ENCODE peak calls at places on chromosomes 1 and 21, in six cellular contexts. One of them, this sample, is unnamed. For H3K4me1 and H3K27me3, the result is how much of the 10 kb centered on the place peaks cover.

GRCh38 chr1:9317591-9318331 is 25.1 kb downstream of the SPSB1 start:
- DNase-seq in HepG2: no peak
- DNase-seq in lower lobe of right lung: no peak
- DNase-seq in RWPE2: no peak
- DNase-seq in transverse colon: peak
- DNase-seq in GM12878: no peak
- DNase-seq in this sample: no peak

GRCh38 chr1:58848818-58849411 is 65.1 kb upstream of the JUN start:
- DNase-seq in HepG2: peak
- DNase-seq in lower lobe of right lung: no peak
- DNase-seq in RWPE2: peak
- DNase-seq in transverse colon: peak
- DNase-seq in GM12878: no peak
- DNase-seq in this sample: peak

GRCh38 chr1:224157316-224157715 is 25.7 kb upstream of the DEGS1 start:
- DNase-seq in HepG2: no peak
- DNase-seq in lower lobe of right lung: no peak
- DNase-seq in RWPE2: no peak
- DNase-seq in transverse colon: no peak
- DNase-seq in GM12878: no peak
- DNase-seq in this sample: no peak

GRCh38 chr1:246798107-246798506 is 73.9 kb downstream of the SCCPDH start:
- DNase-seq in HepG2: no peak
- DNase-seq in lower lobe of right lung: no peak
- DNase-seq in RWPE2: no peak
- DNase-seq in transverse colon: no peak
- DNase-seq in GM12878: no peak
- DNase-seq in this sample: no peak

GRCh38 chr21:21114456-21114855 is 116.2 kb downstream of the NCAM2 start:
- DNase-seq in HepG2: no peak
- DNase-seq in lower lobe of right lung: no peak
- DNase-seq in RWPE2: no peak
- DNase-seq in transverse colon: no peak
- DNase-seq in GM12878: no peak
- DNase-seq in this sample: no peak

GRCh38 chr1:21495225-21495820 is 13.9 kb upstream of the ALPL start:
- DNase-seq in HepG2: no peak
- DNase-seq in lower lobe of right lung: no peak
- DNase-seq in RWPE2: peak
- DNase-seq in transverse colon: no peak
- DNase-seq in GM12878: no peak
- DNase-seq in this sample: no peak

GRCh38 chr1:231324660-231325059 is 13.0 kb downstream of the EXOC8 start:
- DNase-seq in HepG2: no peak
- DNase-seq in lower lobe of right lung: no peak
- DNase-seq in RWPE2: no peak
- DNase-seq in transverse colon: no peak
- DNase-seq in GM12878: no peak
- DNase-seq in this sample: no peak

GRCh38 chr1:30750751-30751291 is 6.8 kb downstream of the LAPTM5 start:
- DNase-seq in HepG2: no peak
- DNase-seq in lower lobe of right lung: no peak
- DNase-seq in RWPE2: no peak
- DNase-seq in transverse colon: no peak
- DNase-seq in GM12878: no peak
- DNase-seq in this sample: no peak

GRCh38 chr1:152035406-152036315 is 1.1 kb downstream of the S100A11 start:
- DNase-seq in HepG2: no peak
- DNase-seq in lower lobe of right lung: no peak
- DNase-seq in RWPE2: no peak
- DNase-seq in transverse colon: peak
- DNase-seq in GM12878: no peak
- DNase-seq in this sample: no peak

GRCh38 chr1:154934358-154934948 is 2.1 kb downstream of the PMVK start:
- DNase-seq in HepG2: no peak
- DNase-seq in lower lobe of right lung: no peak
- DNase-seq in RWPE2: no peak
- DNase-seq in transverse colon: no peak
- DNase-seq in GM12878: no peak
- DNase-seq in this sample: no peak

GRCh38 chr1:87972818-87973217 is 644.1 kb downstream of the LMO4 start:
- DNase-seq in HepG2: no peak
- DNase-seq in lower lobe of right lung: no peak
- DNase-seq in RWPE2: no peak
- DNase-seq in transverse colon: no peak
- DNase-seq in GM12878: no peak
- DNase-seq in this sample: no peak

GRCh38 chr1:18342744-18343143 is 138.0 kb upstream of the KLHDC7A start:
- DNase-seq in HepG2: no peak
- DNase-seq in lower lobe of right lung: no peak
- DNase-seq in RWPE2: no peak
- DNase-seq in transverse colon: no peak
- DNase-seq in GM12878: no peak
- DNase-seq in this sample: no peak

GRCh38 chr1:75600781-75601180 is 10.1 kb downstream of the SLC44A5 start:
- DNase-seq in HepG2: no peak
- DNase-seq in lower lobe of right lung: no peak
- DNase-seq in RWPE2: no peak
- DNase-seq in transverse colon: no peak
- DNase-seq in GM12878: no peak
- DNase-seq in this sample: no peak

GRCh38 chr1:94100785-94101612 is 19.9 kb downstream of the ABCA4 start:
- DNase-seq in HepG2: no peak
- DNase-seq in lower lobe of right lung: no peak
- DNase-seq in RWPE2: no peak
- DNase-seq in transverse colon: no peak
- DNase-seq in GM12878: no peak
- DNase-seq in this sample: no peak

GRCh38 chr1:107272321-107272720 is 131.5 kb downstream of the NTNG1 start:
- DNase-seq in HepG2: no peak
- DNase-seq in lower lobe of right lung: no peak
- DNase-seq in RWPE2: no peak
- DNase-seq in transverse colon: no peak
- DNase-seq in GM12878: no peak
- DNase-seq in this sample: no peak

GRCh38 chr21:35208117-35208516 is 159.0 kb upstream of the RUNX1 start:
- DNase-seq in HepG2: no peak
- DNase-seq in lower lobe of right lung: no peak
- DNase-seq in RWPE2: no peak
- DNase-seq in transverse colon: no peak
- DNase-seq in GM12878: no peak
- DNase-seq in this sample: no peak

GRCh38 chr1:173573596-173573995 is 29.3 kb downstream of the SLC9C2 start:
- DNase-seq in HepG2: no peak
- DNase-seq in lower lobe of right lung: no peak
- DNase-seq in RWPE2: no peak
- DNase-seq in transverse colon: no peak
- DNase-seq in GM12878: no peak
- DNase-seq in this sample: no peak

GRCh38 chr1:23217421-23218115 is at the start of gene HTR1D:
- DNase-seq in HepG2: no peak
- DNase-seq in lower lobe of right lung: no peak
- DNase-seq in RWPE2: no peak
- DNase-seq in transverse colon: peak
- DNase-seq in GM12878: no peak
- DNase-seq in this sample: no peak

GRCh38 chr1:7299329-7299799 is 471.7 kb upstream of the VAMP3 start:
- DNase-seq in HepG2: no peak
- DNase-seq in lower lobe of right lung: no peak
- DNase-seq in RWPE2: no peak
- DNase-seq in transverse colon: peak
- DNase-seq in GM12878: no peak
- DNase-seq in this sample: peak

GRCh38 chr1:204652556-204652955 is 33.0 kb downstream of the LRRN2 start:
- DNase-seq in HepG2: no peak
- DNase-seq in lower lobe of right lung: no peak
- DNase-seq in RWPE2: no peak
- DNase-seq in transverse colon: no peak
- DNase-seq in GM12878: no peak
- DNase-seq in this sample: peak

GRCh38 chr1:54413295-54413694 is 7.1 kb upstream of the SSBP3 start:
- DNase-seq in HepG2: peak
- DNase-seq in lower lobe of right lung: no peak
- DNase-seq in RWPE2: no peak
- DNase-seq in transverse colon: peak
- DNase-seq in GM12878: no peak
- DNase-seq in this sample: no peak

GRCh38 chr1:185342672-185343259 is 25.7 kb upstream of the IVNS1ABP start:
- DNase-seq in HepG2: peak
- DNase-seq in lower lobe of right lung: no peak
- DNase-seq in RWPE2: no peak
- DNase-seq in transverse colon: no peak
- DNase-seq in GM12878: no peak
- DNase-seq in this sample: no peak

GRCh38 chr1:185338719-185339622 is 21.9 kb upstream of the IVNS1ABP start:
- DNase-seq in HepG2: no peak
- DNase-seq in lower lobe of right lung: peak
- DNase-seq in RWPE2: no peak
- DNase-seq in transverse colon: peak
- DNase-seq in GM12878: peak
- DNase-seq in this sample: peak

GRCh38 chr1:185343306-185343705 is 26.3 kb upstream of the IVNS1ABP start:
- DNase-seq in HepG2: no peak
- DNase-seq in lower lobe of right lung: no peak
- DNase-seq in RWPE2: no peak
- DNase-seq in transverse colon: no peak
- DNase-seq in GM12878: no peak
- DNase-seq in this sample: no peak

GRCh38 chr1:185341196-185341781 is 24.2 kb upstream of the IVNS1ABP start:
- DNase-seq in HepG2: no peak
- DNase-seq in lower lobe of right lung: no peak
- DNase-seq in RWPE2: no peak
- DNase-seq in transverse colon: no peak
- DNase-seq in GM12878: no peak
- DNase-seq in this sample: no peak

GRCh38 chr1:185342017-185342416 is 25.0 kb upstream of the IVNS1ABP start:
- DNase-seq in HepG2: no peak
- DNase-seq in lower lobe of right lung: no peak
- DNase-seq in RWPE2: no peak
- DNase-seq in transverse colon: no peak
- DNase-seq in GM12878: no peak
- DNase-seq in this sample: no peak
- H3K4me1 ChIP-seq in HepG2: half or more
- H3K4me1 ChIP-seq in lower lobe of right lung: under half
- H3K4me1 ChIP-seq in RWPE2: under half
- H3K4me1 ChIP-seq in transverse colon: under half
- H3K4me1 ChIP-seq in GM12878: under half
- H3K4me1 ChIP-seq in this sample: under half

DNA sequence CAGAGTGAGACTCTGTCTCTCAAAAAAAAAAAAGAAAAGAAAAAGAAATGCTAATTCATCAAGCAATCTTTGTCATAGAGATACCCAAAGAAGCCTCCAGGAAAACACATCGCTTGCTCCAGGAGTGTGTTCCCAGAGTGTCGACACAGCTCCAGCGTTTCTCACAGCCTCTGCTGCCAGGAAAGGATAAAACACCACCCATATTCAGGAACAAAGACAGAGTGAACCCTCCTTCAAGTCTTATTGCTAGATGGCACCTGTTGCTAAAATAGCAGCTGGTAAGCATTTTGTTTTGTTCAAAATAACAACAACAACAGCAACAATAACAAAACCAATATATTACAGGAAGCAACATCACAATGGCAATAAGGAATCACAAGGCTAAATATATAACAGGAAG is 3.1 kb downstream of the ILDR2 start:
- DNase-seq in HepG2: no peak
- DNase-seq in lower lobe of right lung: no peak
- DNase-seq in RWPE2: no peak
- DNase-seq in transverse colon: no peak
- DNase-seq in GM12878: no peak
- DNase-seq in this sample: no peak
- H3K27me3 ChIP-seq in HepG2: under half
- H3K27me3 ChIP-seq in lower lobe of right lung: under half
- H3K27me3 ChIP-seq in RWPE2: half or more
- H3K27me3 ChIP-seq in transverse colon: under half
- H3K27me3 ChIP-seq in GM12878: under half
- H3K27me3 ChIP-seq in this sample: under half

GRCh38 chr1:111622166-111622565 is 2.6 kb downstream of the RAP1A start:
- DNase-seq in HepG2: no peak
- DNase-seq in lower lobe of right lung: no peak
- DNase-seq in RWPE2: no peak
- DNase-seq in transverse colon: no peak
- DNase-seq in GM12878: no peak
- DNase-seq in this sample: no peak
- H3K4me1 ChIP-seq in HepG2: under half
- H3K4me1 ChIP-seq in lower lobe of right lung: half or more
- H3K4me1 ChIP-seq in RWPE2: under half
- H3K4me1 ChIP-seq in transverse colon: under half
- H3K4me1 ChIP-seq in GM12878: under half
- H3K4me1 ChIP-seq in this sample: under half

GRCh38 chr1:118983558-118984021 is 4.6 kb downstream of the TBX15 start:
- DNase-seq in HepG2: no peak
- DNase-seq in lower lobe of right lung: no peak
- DNase-seq in RWPE2: no peak
- DNase-seq in transverse colon: no peak
- DNase-seq in GM12878: no peak
- DNase-seq in this sample: peak

GRCh38 chr1:118981436-118981835 is 6.7 kb downstream of the TBX15 start:
- DNase-seq in HepG2: no peak
- DNase-seq in lower lobe of right lung: no peak
- DNase-seq in RWPE2: no peak
- DNase-seq in transverse colon: no peak
- DNase-seq in GM12878: no peak
- DNase-seq in this sample: no peak

GRCh38 chr1:118984086-118984989 is 3.8 kb downstream of the TBX15 start:
- DNase-seq in HepG2: no peak
- DNase-seq in lower lobe of right lung: no peak
- DNase-seq in RWPE2: no peak
- DNase-seq in transverse colon: no peak
- DNase-seq in GM12878: no peak
- DNase-seq in this sample: peak

GRCh38 chr1:118982281-118982680 is 5.9 kb downstream of the TBX15 start:
- DNase-seq in HepG2: no peak
- DNase-seq in lower lobe of right lung: no peak
- DNase-seq in RWPE2: no peak
- DNase-seq in transverse colon: no peak
- DNase-seq in GM12878: no peak
- DNase-seq in this sample: no peak

DNA sequence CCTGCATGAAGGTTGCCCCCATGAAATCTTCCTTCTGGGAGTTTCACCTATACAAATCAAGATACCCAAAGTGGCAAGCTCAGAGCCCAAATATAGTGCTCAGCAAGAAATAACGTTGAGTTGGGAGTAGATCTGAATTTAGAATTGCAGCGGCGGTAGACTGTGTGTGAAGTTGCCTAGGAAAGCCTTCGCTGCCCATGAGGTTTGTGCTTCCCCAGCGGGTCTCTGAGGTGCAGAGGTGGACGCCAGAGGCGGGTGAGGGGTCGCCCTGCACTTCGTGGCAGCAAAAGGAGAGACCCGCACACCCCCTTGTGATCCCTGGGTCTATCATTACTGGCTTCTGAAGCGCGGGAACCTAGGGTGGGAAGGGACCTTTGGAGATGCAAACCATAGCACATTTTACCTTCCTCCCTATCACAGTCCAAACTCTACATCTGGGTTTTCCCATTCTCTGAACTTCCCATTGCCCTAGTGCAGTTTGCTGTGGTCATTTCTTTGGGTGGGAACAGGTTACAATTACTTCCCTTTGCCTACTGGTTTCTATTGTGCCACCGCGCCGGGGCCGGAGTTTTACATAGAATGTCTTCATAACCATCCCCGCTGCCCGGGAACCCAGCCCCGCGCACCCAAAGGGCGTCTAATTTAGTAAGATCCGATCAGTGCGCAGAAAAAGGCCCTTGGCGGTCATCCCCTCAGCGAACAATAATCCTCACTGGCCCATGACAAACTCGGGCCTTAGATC is 5.2 kb downstream of the TBX15 start:
- DNase-seq in HepG2: no peak
- DNase-seq in lower lobe of right lung: no peak
- DNase-seq in RWPE2: no peak
- DNase-seq in transverse colon: no peak
- DNase-seq in GM12878: no peak
- DNase-seq in this sample: no peak
- H3K27me3 ChIP-seq in HepG2: under half
- H3K27me3 ChIP-seq in lower lobe of right lung: half or more
- H3K27me3 ChIP-seq in RWPE2: half or more
- H3K27me3 ChIP-seq in transverse colon: half or more
- H3K27me3 ChIP-seq in GM12878: under half
- H3K27me3 ChIP-seq in this sample: under half